ENCODE peak calls at places on chromosomes 7 and 10, in ten cellular contexts. A, H, Q, K, C, G, E, F, M and N are unnamed samples.

GRCh38 chr10:6211341-6212265 is 8.9 kb downstream of the PFKFB3 start:
- DNase-seq in A (no peak), H (no peak), Q (no peak), K (no peak), C (peak), G (no peak), E (no peak), F (no peak), M (peak), N (peak)

GRCh38 chr10:86942441-86943315 is 14.7 kb downstream of the MMRN2 start:
- DNase-seq in A (peak), H (no peak), Q (no peak), K (no peak), C (peak), G (peak), E (no peak), F (no peak), M (peak), N (no peak)

GRCh38 chr7:44541876-44542610 is 913 bp upstream of the NPC1L1 start:
- DNase-seq in A (no peak), H (no peak), Q (no peak), K (no peak), C (no peak), G (no peak), E (no peak), F (no peak), M (no peak), N (no peak)

GRCh38 chr10:82358486-82359097 is 483.6 kb downstream of the NRG3 start:
- DNase-seq in A (no peak), H (peak), Q (no peak), K (no peak), C (no peak), G (no peak), E (no peak), F (no peak), M (no peak), N (no peak)

GRCh38 chr10:49332333-49332732 is 33.4 kb downstream of the C10orf71 start:
- DNase-seq in A (no peak), H (no peak), Q (no peak), K (no peak), C (no peak), G (no peak), E (no peak), F (no peak), M (no peak), N (no peak)

GRCh38 chr10:112775347-112775746 is 174.7 kb upstream of the TCF7L2 start:
- DNase-seq in A (no peak), H (no peak), Q (no peak), K (no peak), C (no peak), G (no peak), E (no peak), F (no peak), M (no peak), N (no peak)

GRCh38 chr7:19145429-19146201 is 394 bp upstream of the FERD3L start:
- DNase-seq in A (no peak), H (no peak), Q (no peak), K (no peak), C (no peak), G (no peak), E (no peak), F (no peak), M (no peak), N (no peak)

GRCh38 chr10:22714524-22715289 is at the start of gene PIP4K2A:
- DNase-seq in A (peak), H (peak), Q (peak), K (peak), C (peak), G (peak), E (peak), F (peak), M (peak), N (peak)

GRCh38 chr10:77566228-77566627 is 71.4 kb downstream of the KCNMA1 start:
- DNase-seq in A (no peak), H (no peak), Q (no peak), K (no peak), C (no peak), G (no peak), E (no peak), F (no peak), M (peak), N (no peak)

GRCh38 chr10:125375210-125375609 is 214.8 kb upstream of the CTBP2 start:
- DNase-seq in A (no peak), H (no peak), Q (no peak), K (no peak), C (no peak), G (no peak), E (no peak), F (no peak), M (no peak), N (no peak)

GRCh38 chr7:100356416-100357068 is 1.4 kb upstream of the PILRB start:
- DNase-seq in A (no peak), H (no peak), Q (no peak), K (no peak), C (no peak), G (peak), E (no peak), F (no peak), M (peak), N (no peak)

GRCh38 chr7:107939472-107940145 is 48.6 kb downstream of the DLD start:
- DNase-seq in A (peak), H (peak), Q (no peak), K (no peak), C (peak), G (no peak), E (peak), F (peak), M (peak), N (no peak)

GRCh38 chr7:109462171-109462570 is 892.5 kb downstream of the DNAJB9 start:
- DNase-seq in A (no peak), H (no peak), Q (no peak), K (no peak), C (no peak), G (no peak), E (no peak), F (no peak), M (no peak), N (no peak)

GRCh38 chr7:94654764-94655561 is 970 bp downstream of the SGCE start:
- DNase-seq in A (no peak), H (peak), Q (peak), K (no peak), C (no peak), G (no peak), E (peak), F (peak), M (peak), N (peak)

GRCh38 chr7:28621369-28621807 is 209.1 kb downstream of the CREB5 start:
- DNase-seq in A (no peak), H (no peak), Q (no peak), K (no peak), C (no peak), G (no peak), E (no peak), F (no peak), M (no peak), N (no peak)
- H3K27ac ChIP-seq in A (no peak), H (no peak), Q (no peak), K (no peak), C (peak), G (no peak), E (no peak), F (no peak), M (peak), N (no peak)

DNA sequence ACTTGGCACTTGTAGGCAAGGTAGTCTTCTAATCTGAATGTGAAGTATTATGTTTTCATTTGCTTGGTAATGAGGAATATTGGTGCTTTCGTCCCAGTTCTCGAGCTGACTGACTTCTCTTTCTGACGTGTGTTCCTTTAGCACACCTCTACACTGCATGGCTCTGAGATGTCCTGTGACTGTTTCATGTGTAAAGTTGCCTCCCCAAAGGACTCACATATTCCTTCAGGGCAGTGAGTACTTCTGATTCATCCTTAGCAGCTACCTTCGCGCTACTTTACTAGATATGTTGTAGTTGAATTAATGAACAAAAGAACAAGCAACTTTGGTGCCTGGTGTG is 113.7 kb downstream of the EGFR start:
- DNase-seq in A (no peak), H (no peak), Q (no peak), K (no peak), C (no peak), G (no peak), E (no peak), F (no peak), M (no peak), N (no peak)
- H3K27ac ChIP-seq in A (no peak), H (peak), Q (no peak), K (no peak), C (peak), G (peak), E (peak), F (peak), M (peak), N (no peak)

DNA sequence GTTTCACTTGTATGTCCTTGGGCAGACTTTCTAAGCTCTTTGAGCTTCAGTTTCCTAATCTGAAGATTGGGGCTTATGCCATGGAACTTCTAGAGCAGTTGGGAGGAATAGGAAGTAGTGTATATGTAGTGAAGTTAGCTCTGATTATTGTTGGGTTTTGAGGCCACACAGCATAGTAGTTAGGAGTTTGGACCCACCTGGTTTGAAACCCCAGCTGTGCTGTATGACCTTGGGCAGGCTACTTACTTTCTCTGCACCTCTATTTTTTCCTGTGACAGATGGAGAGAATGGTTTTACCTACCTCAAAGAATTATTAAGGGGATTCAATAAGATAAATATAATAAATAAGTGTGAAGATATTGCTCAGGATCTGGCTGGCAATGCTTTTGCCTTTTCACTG is 61.4 kb upstream of the ADRB1 start:
- DNase-seq in A (no peak), H (no peak), Q (no peak), K (no peak), C (no peak), G (no peak), E (no peak), F (no peak), M (no peak), N (no peak)
- H3K27ac ChIP-seq in A (no peak), H (no peak), Q (peak), K (no peak), C (no peak), G (peak), E (no peak), F (no peak), M (no peak), N (no peak)

DNA sequence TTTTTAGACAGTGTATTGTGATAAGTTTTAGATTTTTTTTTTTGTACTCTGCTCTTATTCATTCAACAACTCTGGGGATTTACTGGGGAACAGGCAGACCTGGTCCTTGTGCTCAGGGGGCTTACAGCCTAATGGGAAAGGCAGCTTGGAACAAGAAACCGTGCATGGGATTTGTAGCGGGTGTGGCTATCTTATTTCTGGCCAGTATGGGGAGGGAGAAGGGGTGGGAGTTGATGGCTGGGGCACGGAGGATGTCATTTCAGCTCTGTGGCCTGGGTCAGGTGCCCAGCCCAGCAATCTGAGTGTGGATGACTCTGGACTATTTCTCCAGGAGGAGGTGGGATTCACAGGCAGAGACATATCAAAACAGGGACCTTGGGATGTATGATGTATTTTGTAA is 47.0 kb downstream of the GRK5 start:
- DNase-seq in A (no peak), H (no peak), Q (no peak), K (no peak), C (no peak), G (no peak), E (no peak), F (no peak), M (no peak), N (no peak)
- H3K27ac ChIP-seq in A (peak), H (peak), Q (peak), K (no peak), C (peak), G (peak), E (peak), F (no peak), M (peak), N (no peak)

DNA sequence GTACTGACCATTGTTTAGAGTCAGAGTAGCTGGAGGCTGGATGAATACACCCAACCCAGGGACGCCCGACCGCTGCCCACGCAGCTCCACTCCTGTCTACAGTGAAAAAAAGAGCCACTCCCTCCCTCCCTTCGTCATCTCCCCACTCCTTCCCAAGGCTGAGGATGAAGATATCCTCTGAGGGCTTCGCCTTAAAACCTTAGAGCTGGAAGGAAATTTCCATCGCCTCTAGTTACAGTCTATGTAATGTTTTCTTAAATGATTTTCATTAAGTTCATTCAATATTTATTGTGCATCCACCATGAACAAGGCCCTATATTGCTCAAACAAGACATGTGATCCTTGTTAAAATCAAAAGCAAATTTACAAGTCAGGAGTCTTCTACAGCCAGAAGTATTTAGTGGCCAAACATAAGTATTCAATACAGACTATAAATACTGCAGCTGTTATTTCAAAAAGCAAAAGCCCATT is 11.3 kb upstream of the SLIT1 start:
- DNase-seq in A (no peak), H (no peak), Q (no peak), K (no peak), C (no peak), G (no peak), E (no peak), F (no peak), M (no peak), N (no peak)
- H3K27ac ChIP-seq in A (no peak), H (no peak), Q (no peak), K (no peak), C (no peak), G (no peak), E (no peak), F (no peak), M (no peak), N (no peak)

GRCh38 chr10:91587710-91588638 is 44.9 kb downstream of the PPP1R3C start:
- DNase-seq in A (no peak), H (peak), Q (peak), K (no peak), C (no peak), G (peak), E (peak), F (peak), M (peak), N (no peak)
- H3K27ac ChIP-seq in A (no peak), H (peak), Q (peak), K (no peak), C (peak), G (no peak), E (peak), F (no peak), M (peak), N (no peak)

GRCh38 chr10:69057951-69058297 is 30.0 kb upstream of the SRGN start:
- DNase-seq in A (no peak), H (no peak), Q (no peak), K (no peak), C (no peak), G (no peak), E (peak), F (no peak), M (no peak), N (no peak)

GRCh38 chr10:69056129-69056528 is 31.8 kb upstream of the SRGN start:
- DNase-seq in A (peak), H (no peak), Q (no peak), K (no peak), C (no peak), G (peak), E (no peak), F (no peak), M (no peak), N (no peak)

GRCh38 chr10:69057261-69057950 is 30.5 kb upstream of the SRGN start:
- DNase-seq in A (peak), H (peak), Q (peak), K (no peak), C (no peak), G (peak), E (no peak), F (peak), M (no peak), N (no peak)

GRCh38 chr10:69055241-69055640 is 32.7 kb upstream of the SRGN start:
- DNase-seq in A (no peak), H (no peak), Q (no peak), K (no peak), C (no peak), G (no peak), E (no peak), F (no peak), M (no peak), N (no peak)

GRCh38 chr10:69056536-69057260 is 31.2 kb upstream of the SRGN start:
- DNase-seq in A (no peak), H (no peak), Q (no peak), K (no peak), C (no peak), G (no peak), E (no peak), F (no peak), M (no peak), N (no peak)
- H3K27ac ChIP-seq in A (peak), H (peak), Q (peak), K (no peak), C (peak), G (peak), E (no peak), F (peak), M (peak), N (peak)

GRCh38 chr7:22700559-22701002 is 26.4 kb upstream of the IL6 start:
- DNase-seq in A (no peak), H (no peak), Q (no peak), K (no peak), C (no peak), G (no peak), E (peak), F (peak), M (no peak), N (no peak)

GRCh38 chr7:22698762-22699161 is 28.2 kb upstream of the IL6 start:
- DNase-seq in A (no peak), H (no peak), Q (no peak), K (no peak), C (no peak), G (no peak), E (no peak), F (no peak), M (no peak), N (no peak)

GRCh38 chr7:22697897-22698645 is 28.9 kb upstream of the IL6 start:
- DNase-seq in A (no peak), H (no peak), Q (no peak), K (no peak), C (no peak), G (no peak), E (no peak), F (peak), M (no peak), N (no peak)

GRCh38 chr7:22697322-22697859 is 29.6 kb upstream of the IL6 start:
- DNase-seq in A (no peak), H (no peak), Q (no peak), K (no peak), C (no peak), G (no peak), E (no peak), F (no peak), M (no peak), N (no peak)

DNA sequence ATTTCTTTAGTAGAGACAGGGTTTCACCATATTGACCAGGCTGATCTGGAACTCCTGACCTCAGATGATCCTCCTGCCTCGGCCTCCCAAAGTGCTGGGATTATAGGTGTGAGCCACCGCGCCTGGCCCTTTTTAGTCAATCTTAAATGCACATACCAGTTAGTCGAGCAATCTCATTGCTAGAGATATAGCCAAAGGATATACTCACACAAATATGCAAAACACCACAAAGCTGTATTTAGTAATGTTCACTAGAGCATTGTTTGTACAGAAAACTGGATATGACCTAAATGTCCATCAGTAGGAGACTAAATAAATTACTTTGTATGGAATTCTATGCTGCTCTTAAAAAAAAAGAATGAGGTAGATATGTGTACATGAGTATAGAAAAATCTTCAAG is 24.5 kb upstream of the IL6 start:
- DNase-seq in A (no peak), H (no peak), Q (no peak), K (no peak), C (no peak), G (no peak), E (no peak), F (no peak), M (no peak), N (no peak)
- H3K27ac ChIP-seq in A (no peak), H (no peak), Q (no peak), K (no peak), C (no peak), G (no peak), E (no peak), F (no peak), M (no peak), N (no peak)

GRCh38 chr10:79266092-79266491 is 81.2 kb upstream of the PPIF start:
- DNase-seq in A (no peak), H (no peak), Q (peak), K (no peak), C (peak), G (no peak), E (no peak), F (no peak), M (no peak), N (no peak)
- H3K27ac ChIP-seq in A (peak), H (peak), Q (peak), K (no peak), C (peak), G (peak), E (peak), F (peak), M (peak), N (peak)